ENCODE peak calls at places on chromosomes 11 and 22, in nine cellular contexts. One of them, this sample, is unnamed.

GRCh38 chr11:45141631-45142030 is 4.8 kb upstream of the PRDM11 start:
- DNase-seq in stimulated activated CD8-positive, alpha-beta memory T cell treated with anti-CD3 and anti-CD28 coated beads, Interleukin-4, amount 100 ng/mL, for 1 hour: no peak
- DNase-seq in endothelial cell of umbilical vein: no peak
- DNase-seq in suprapubic skin: no peak
- DNase-seq in activated CD4-positive, alpha-beta T cell treated with anti-CD3 and anti-CD28 coated beads, Interleukin-2, amount 50 U/mL, for 24 hours: no peak
- DNase-seq in skeletal muscle cell: no peak
- DNase-seq in CD8-positive, alpha-beta memory T cell: no peak
- DNase-seq in heart left ventricle: no peak
- DNase-seq in mesendoderm: no peak
- DNase-seq in this sample: no peak

GRCh38 chr22:50572965-50573364 is 5.3 kb downstream of the CPT1B start:
- DNase-seq in heart left ventricle: no peak
- DNase-seq in CD8-positive, alpha-beta memory T cell: no peak
- DNase-seq in suprapubic skin: peak; percentile 51
- DNase-seq in skeletal muscle cell: no peak
- DNase-seq in endothelial cell of umbilical vein: no peak
- DNase-seq in stimulated activated CD8-positive, alpha-beta memory T cell treated with anti-CD3 and anti-CD28 coated beads, Interleukin-4, amount 100 ng/mL, for 1 hour: no peak
- DNase-seq in mesendoderm: no peak
- DNase-seq in activated CD4-positive, alpha-beta T cell treated with anti-CD3 and anti-CD28 coated beads, Interleukin-2, amount 50 U/mL, for 24 hours: no peak
- DNase-seq in this sample: no peak

GRCh38 chr11:134559617-134559992 is 147.6 kb upstream of the B3GAT1 start:
- DNase-seq in CD8-positive, alpha-beta memory T cell: no peak
- DNase-seq in skeletal muscle cell: no peak
- DNase-seq in mesendoderm: no peak
- DNase-seq in heart left ventricle: no peak
- DNase-seq in suprapubic skin: peak; percentile 28
- DNase-seq in stimulated activated CD8-positive, alpha-beta memory T cell treated with anti-CD3 and anti-CD28 coated beads, Interleukin-4, amount 100 ng/mL, for 1 hour: no peak
- DNase-seq in endothelial cell of umbilical vein: no peak
- DNase-seq in activated CD4-positive, alpha-beta T cell treated with anti-CD3 and anti-CD28 coated beads, Interleukin-2, amount 50 U/mL, for 24 hours: no peak
- DNase-seq in this sample: no peak

GRCh38 chr22:20238567-20239062 is 29.5 kb downstream of the RTN4R start:
- DNase-seq in mesendoderm: peak; percentile 75
- DNase-seq in heart left ventricle: peak; percentile 55
- DNase-seq in endothelial cell of umbilical vein: peak; percentile 30
- DNase-seq in CD8-positive, alpha-beta memory T cell: peak; percentile 23
- DNase-seq in activated CD4-positive, alpha-beta T cell treated with anti-CD3 and anti-CD28 coated beads, Interleukin-2, amount 50 U/mL, for 24 hours: peak; percentile 27
- DNase-seq in stimulated activated CD8-positive, alpha-beta memory T cell treated with anti-CD3 and anti-CD28 coated beads, Interleukin-4, amount 100 ng/mL, for 1 hour: peak; percentile 17
- DNase-seq in suprapubic skin: no peak
- DNase-seq in skeletal muscle cell: peak; percentile 22
- DNase-seq in this sample: no peak

GRCh38 chr11:35980646-35981402 is 37.0 kb downstream of the LDLRAD3 start:
- DNase-seq in heart left ventricle: no peak
- DNase-seq in endothelial cell of umbilical vein: peak; percentile 28
- DNase-seq in skeletal muscle cell: peak; percentile 60
- DNase-seq in mesendoderm: no peak
- DNase-seq in suprapubic skin: no peak
- DNase-seq in activated CD4-positive, alpha-beta T cell treated with anti-CD3 and anti-CD28 coated beads, Interleukin-2, amount 50 U/mL, for 24 hours: no peak
- DNase-seq in stimulated activated CD8-positive, alpha-beta memory T cell treated with anti-CD3 and anti-CD28 coated beads, Interleukin-4, amount 100 ng/mL, for 1 hour: no peak
- DNase-seq in CD8-positive, alpha-beta memory T cell: no peak
- DNase-seq in this sample: no peak

GRCh38 chr22:29306830-29307657 is 594 bp downstream of the GAS2L1 start:
- DNase-seq in suprapubic skin: peak; percentile 88
- DNase-seq in endothelial cell of umbilical vein: peak; percentile 71
- DNase-seq in skeletal muscle cell: no peak
- DNase-seq in mesendoderm: peak; percentile 94
- DNase-seq in CD8-positive, alpha-beta memory T cell: peak; percentile 16
- DNase-seq in stimulated activated CD8-positive, alpha-beta memory T cell treated with anti-CD3 and anti-CD28 coated beads, Interleukin-4, amount 100 ng/mL, for 1 hour: no peak
- DNase-seq in activated CD4-positive, alpha-beta T cell treated with anti-CD3 and anti-CD28 coated beads, Interleukin-2, amount 50 U/mL, for 24 hours: no peak
- DNase-seq in heart left ventricle: peak; percentile 88
- DNase-seq in this sample: peak; percentile 77

GRCh38 chr11:62150887-62151736 is 27.3 kb downstream of the INCENP start:
- DNase-seq in activated CD4-positive, alpha-beta T cell treated with anti-CD3 and anti-CD28 coated beads, Interleukin-2, amount 50 U/mL, for 24 hours: no peak
- DNase-seq in stimulated activated CD8-positive, alpha-beta memory T cell treated with anti-CD3 and anti-CD28 coated beads, Interleukin-4, amount 100 ng/mL, for 1 hour: no peak
- DNase-seq in mesendoderm: no peak
- DNase-seq in heart left ventricle: peak; percentile 15
- DNase-seq in endothelial cell of umbilical vein: no peak
- DNase-seq in skeletal muscle cell: no peak
- DNase-seq in suprapubic skin: peak; percentile 27
- DNase-seq in CD8-positive, alpha-beta memory T cell: no peak
- DNase-seq in this sample: no peak

GRCh38 chr11:135008001-135008405 is 596.0 kb upstream of the B3GAT1 start:
- DNase-seq in stimulated activated CD8-positive, alpha-beta memory T cell treated with anti-CD3 and anti-CD28 coated beads, Interleukin-4, amount 100 ng/mL, for 1 hour: no peak
- DNase-seq in mesendoderm: peak; percentile 33
- DNase-seq in suprapubic skin: no peak
- DNase-seq in endothelial cell of umbilical vein: no peak
- DNase-seq in skeletal muscle cell: no peak
- DNase-seq in CD8-positive, alpha-beta memory T cell: no peak
- DNase-seq in activated CD4-positive, alpha-beta T cell treated with anti-CD3 and anti-CD28 coated beads, Interleukin-2, amount 50 U/mL, for 24 hours: no peak
- DNase-seq in heart left ventricle: no peak
- DNase-seq in this sample: no peak

GRCh38 chr11:66414120-66414934 is 6.5 kb upstream of the NPAS4 start:
- DNase-seq in heart left ventricle: no peak
- DNase-seq in mesendoderm: peak; percentile 75
- DNase-seq in CD8-positive, alpha-beta memory T cell: no peak
- DNase-seq in endothelial cell of umbilical vein: no peak
- DNase-seq in suprapubic skin: no peak
- DNase-seq in activated CD4-positive, alpha-beta T cell treated with anti-CD3 and anti-CD28 coated beads, Interleukin-2, amount 50 U/mL, for 24 hours: no peak
- DNase-seq in stimulated activated CD8-positive, alpha-beta memory T cell treated with anti-CD3 and anti-CD28 coated beads, Interleukin-4, amount 100 ng/mL, for 1 hour: no peak
- DNase-seq in skeletal muscle cell: no peak
- DNase-seq in this sample: no peak

GRCh38 chr11:1937616-1938342 is 9.4 kb upstream of the MRPL23 start:
- DNase-seq in stimulated activated CD8-positive, alpha-beta memory T cell treated with anti-CD3 and anti-CD28 coated beads, Interleukin-4, amount 100 ng/mL, for 1 hour: no peak
- DNase-seq in heart left ventricle: no peak
- DNase-seq in mesendoderm: no peak
- DNase-seq in skeletal muscle cell: no peak
- DNase-seq in CD8-positive, alpha-beta memory T cell: no peak
- DNase-seq in endothelial cell of umbilical vein: no peak
- DNase-seq in suprapubic skin: peak; percentile 57
- DNase-seq in activated CD4-positive, alpha-beta T cell treated with anti-CD3 and anti-CD28 coated beads, Interleukin-2, amount 50 U/mL, for 24 hours: no peak
- DNase-seq in this sample: no peak

GRCh38 chr11:111531687-111532364 is 8.7 kb upstream of the LAYN start:
- DNase-seq in endothelial cell of umbilical vein: no peak
- DNase-seq in mesendoderm: peak; percentile 57
- DNase-seq in stimulated activated CD8-positive, alpha-beta memory T cell treated with anti-CD3 and anti-CD28 coated beads, Interleukin-4, amount 100 ng/mL, for 1 hour: no peak
- DNase-seq in activated CD4-positive, alpha-beta T cell treated with anti-CD3 and anti-CD28 coated beads, Interleukin-2, amount 50 U/mL, for 24 hours: peak; percentile 72
- DNase-seq in skeletal muscle cell: peak; percentile 82
- DNase-seq in CD8-positive, alpha-beta memory T cell: no peak
- DNase-seq in suprapubic skin: no peak
- DNase-seq in heart left ventricle: no peak
- DNase-seq in this sample: no peak

GRCh38 chr11:117185739-117186430 is 7.3 kb downstream of the SIDT2 start:
- DNase-seq in skeletal muscle cell: no peak
- DNase-seq in endothelial cell of umbilical vein: no peak
- DNase-seq in mesendoderm: no peak
- DNase-seq in stimulated activated CD8-positive, alpha-beta memory T cell treated with anti-CD3 and anti-CD28 coated beads, Interleukin-4, amount 100 ng/mL, for 1 hour: no peak
- DNase-seq in CD8-positive, alpha-beta memory T cell: no peak
- DNase-seq in heart left ventricle: peak; percentile 7
- DNase-seq in activated CD4-positive, alpha-beta T cell treated with anti-CD3 and anti-CD28 coated beads, Interleukin-2, amount 50 U/mL, for 24 hours: no peak
- DNase-seq in suprapubic skin: peak; percentile 28
- DNase-seq in this sample: no peak

GRCh38 chr11:2825261-2825885 is 60.2 kb downstream of the CDKN1C start:
- DNase-seq in CD8-positive, alpha-beta memory T cell: no peak
- DNase-seq in suprapubic skin: peak; percentile 93
- DNase-seq in skeletal muscle cell: peak; percentile 36
- DNase-seq in stimulated activated CD8-positive, alpha-beta memory T cell treated with anti-CD3 and anti-CD28 coated beads, Interleukin-4, amount 100 ng/mL, for 1 hour: no peak
- DNase-seq in activated CD4-positive, alpha-beta T cell treated with anti-CD3 and anti-CD28 coated beads, Interleukin-2, amount 50 U/mL, for 24 hours: no peak
- DNase-seq in heart left ventricle: peak; percentile 85
- DNase-seq in endothelial cell of umbilical vein: peak; percentile 15
- DNase-seq in mesendoderm: no peak
- DNase-seq in this sample: no peak

GRCh38 chr11:43268161-43268560 is 43.6 kb upstream of the API5 start:
- DNase-seq in heart left ventricle: peak; percentile 69
- DNase-seq in skeletal muscle cell: no peak
- DNase-seq in CD8-positive, alpha-beta memory T cell: no peak
- DNase-seq in suprapubic skin: no peak
- DNase-seq in mesendoderm: no peak
- DNase-seq in endothelial cell of umbilical vein: no peak
- DNase-seq in stimulated activated CD8-positive, alpha-beta memory T cell treated with anti-CD3 and anti-CD28 coated beads, Interleukin-4, amount 100 ng/mL, for 1 hour: no peak
- DNase-seq in activated CD4-positive, alpha-beta T cell treated with anti-CD3 and anti-CD28 coated beads, Interleukin-2, amount 50 U/mL, for 24 hours: no peak
- DNase-seq in this sample: no peak

GRCh38 chr11:66768088-66768521 is 39.1 kb upstream of the SPTBN2 start:
- DNase-seq in mesendoderm: no peak
- DNase-seq in heart left ventricle: no peak
- DNase-seq in endothelial cell of umbilical vein: no peak
- DNase-seq in suprapubic skin: no peak
- DNase-seq in stimulated activated CD8-positive, alpha-beta memory T cell treated with anti-CD3 and anti-CD28 coated beads, Interleukin-4, amount 100 ng/mL, for 1 hour: no peak
- DNase-seq in skeletal muscle cell: peak; percentile 43
- DNase-seq in CD8-positive, alpha-beta memory T cell: no peak
- DNase-seq in activated CD4-positive, alpha-beta T cell treated with anti-CD3 and anti-CD28 coated beads, Interleukin-2, amount 50 U/mL, for 24 hours: no peak
- DNase-seq in this sample: no peak

GRCh38 chr11:113647856-113648255 is 58.3 kb downstream of the TMPRSS5 start:
- DNase-seq in stimulated activated CD8-positive, alpha-beta memory T cell treated with anti-CD3 and anti-CD28 coated beads, Interleukin-4, amount 100 ng/mL, for 1 hour: no peak
- DNase-seq in heart left ventricle: no peak
- DNase-seq in endothelial cell of umbilical vein: no peak
- DNase-seq in activated CD4-positive, alpha-beta T cell treated with anti-CD3 and anti-CD28 coated beads, Interleukin-2, amount 50 U/mL, for 24 hours: no peak
- DNase-seq in mesendoderm: no peak
- DNase-seq in CD8-positive, alpha-beta memory T cell: no peak
- DNase-seq in suprapubic skin: no peak
- DNase-seq in skeletal muscle cell: no peak
- DNase-seq in this sample: no peak

GRCh38 chr11:8267831-8268529 is 4.3 kb upstream of the LMO1 start:
- DNase-seq in endothelial cell of umbilical vein: no peak
- DNase-seq in CD8-positive, alpha-beta memory T cell: no peak
- DNase-seq in suprapubic skin: peak; percentile 57
- DNase-seq in heart left ventricle: no peak
- DNase-seq in stimulated activated CD8-positive, alpha-beta memory T cell treated with anti-CD3 and anti-CD28 coated beads, Interleukin-4, amount 100 ng/mL, for 1 hour: no peak
- DNase-seq in mesendoderm: no peak
- DNase-seq in skeletal muscle cell: no peak
- DNase-seq in activated CD4-positive, alpha-beta T cell treated with anti-CD3 and anti-CD28 coated beads, Interleukin-2, amount 50 U/mL, for 24 hours: no peak
- DNase-seq in this sample: no peak

GRCh38 chr11:94771390-94771789 is 3.2 kb downstream of the AMOTL1 start:
- DNase-seq in activated CD4-positive, alpha-beta T cell treated with anti-CD3 and anti-CD28 coated beads, Interleukin-2, amount 50 U/mL, for 24 hours: no peak
- DNase-seq in CD8-positive, alpha-beta memory T cell: no peak
- DNase-seq in suprapubic skin: no peak
- DNase-seq in endothelial cell of umbilical vein: no peak
- DNase-seq in skeletal muscle cell: no peak
- DNase-seq in stimulated activated CD8-positive, alpha-beta memory T cell treated with anti-CD3 and anti-CD28 coated beads, Interleukin-4, amount 100 ng/mL, for 1 hour: no peak
- DNase-seq in mesendoderm: no peak
- DNase-seq in heart left ventricle: no peak
- DNase-seq in this sample: no peak